ENCODE peak calls at places on chromosomes 2 and 18, in seven cellular contexts. W, T, Q, U, S, E and C are unnamed samples.

GRCh38 chr2:239279508-239280295 is 121.1 kb downstream of the HDAC4 start:
- DNase-seq in U (no peak), S (no peak), Q (no peak), T (no peak), W (no peak), E (no peak), C (no peak)

GRCh38 chr18:70332694-70333093 is 43.8 kb downstream of the SOCS6 start:
- DNase-seq in T (no peak), E (no peak), S (no peak), W (no peak), U (no peak), Q (peak; percentile 58), C (no peak)

GRCh38 chr2:48755473-48755872 is at the start of gene LHCGR:
- DNase-seq in W (no peak), Q (no peak), S (peak; percentile 45), T (no peak), U (peak; percentile 65), E (no peak), C (no peak)

GRCh38 chr2:158488442-158489216 is 31.9 kb downstream of the PKP4 start:
- DNase-seq in W (no peak), S (no peak), Q (no peak), T (no peak), E (no peak), U (no peak), C (no peak)

GRCh38 chr2:230008708-230009066 is 60.0 kb downstream of the SLC16A14 start:
- DNase-seq in T (no peak), Q (no peak), S (no peak), E (no peak), W (no peak), U (no peak), C (no peak)

GRCh38 chr2:1972428-1972827 is 228.1 kb upstream of the PXDN start:
- DNase-seq in T (no peak), Q (no peak), E (no peak), U (peak; percentile 41), W (no peak), S (peak; percentile 87), C (peak; percentile 41)

GRCh38 chr18:34321075-34321474 is 96.4 kb upstream of the NOL4 start:
- DNase-seq in W (no peak), E (peak; percentile 37), S (no peak), T (no peak), U (no peak), Q (no peak), C (no peak)

GRCh38 chr2:102615620-102616436 is 3.5 kb upstream of the SLC9A2 start:
- DNase-seq in W (peak; percentile 74), Q (peak; percentile 60), T (peak; percentile 35), U (no peak), E (no peak), S (peak; percentile 69), C (peak; percentile 48)

GRCh38 chr2:177633910-177634294 is 241.3 kb downstream of the AGPS start:
- DNase-seq in U (no peak), S (no peak), E (no peak), T (no peak), Q (no peak), W (no peak), C (no peak)

GRCh38 chr18:38805256-38805655 is 1239.7 kb upstream of the CELF4 start:
- DNase-seq in U (no peak), Q (no peak), S (no peak), T (no peak), E (no peak), W (no peak), C (no peak)
- TF ChIP-seq JUND in U (no peak), Q (no peak), S (no peak), T (no peak), E (no peak), W (no peak), C (no peak)

DNA sequence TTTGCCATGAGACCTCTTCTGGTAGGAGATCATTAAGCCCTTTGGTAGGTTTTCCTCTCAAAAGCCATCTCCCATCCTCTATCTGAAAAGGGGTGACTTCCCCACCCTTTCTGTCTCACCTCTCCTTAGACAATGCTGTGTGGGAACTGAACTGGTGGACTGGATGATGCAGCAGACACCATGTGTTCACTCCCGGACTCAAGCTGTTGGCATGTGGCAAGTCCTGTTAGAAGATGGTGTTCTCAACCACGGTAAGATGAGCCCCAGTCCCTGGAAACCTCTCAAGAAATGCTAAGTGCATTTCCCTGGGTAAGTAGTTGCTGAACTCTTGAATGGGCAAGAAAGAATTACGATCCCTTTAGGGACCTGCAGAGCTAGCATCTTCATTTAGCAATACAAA is 110.2 kb upstream of the MAP3K20 start:
- DNase-seq in T (no peak), Q (no peak), W (no peak), E (no peak), S (no peak), U (no peak), C (no peak)
- TF ChIP-seq JUND in T (no peak), Q (no peak), W (no peak), E (no peak), S (no peak), U (no peak), C (no peak)

GRCh38 chr18:10076502-10077030 is 162.8 kb downstream of the VAPA start:
- DNase-seq in S (no peak), U (no peak), Q (no peak), T (no peak), E (no peak), W (no peak), C (peak; percentile 23)
- TF ChIP-seq JUND in S (no peak), U (no peak), Q (no peak), T (no peak), E (no peak), W (no peak), C (no peak)

DNA sequence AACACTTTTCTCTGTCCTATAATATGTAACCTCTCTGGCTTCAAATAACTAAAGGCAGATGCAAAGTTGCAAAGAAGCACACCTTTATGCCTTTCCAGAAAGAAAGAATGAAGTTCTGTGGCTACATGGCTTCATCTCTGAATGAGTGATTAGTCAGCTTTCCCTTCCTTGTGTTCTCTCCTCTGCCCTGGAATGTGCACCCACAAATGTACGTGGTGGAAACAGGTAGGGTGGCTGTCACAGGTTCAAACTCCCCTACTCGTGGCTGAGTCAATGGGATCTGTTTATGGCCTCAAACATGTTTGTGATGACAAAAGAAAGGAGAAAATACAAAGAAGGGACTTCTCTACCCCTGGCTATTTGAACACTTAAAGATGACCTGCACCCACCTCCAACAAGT is 55.5 kb upstream of the ACVR2A start:
- DNase-seq in U (no peak), S (no peak), Q (no peak), E (no peak), W (no peak), T (no peak), C (no peak)
- TF ChIP-seq JUND in U (no peak), S (no peak), Q (no peak), E (no peak), W (no peak), T (no peak), C (no peak)

GRCh38 chr2:220708366-220708765 is 863.7 kb downstream of the EPHA4 start:
- DNase-seq in E (no peak), Q (no peak), T (no peak), W (no peak), U (no peak), S (no peak), C (no peak)
- TF ChIP-seq JUND in E (no peak), Q (no peak), T (no peak), W (no peak), U (no peak), S (no peak), C (no peak)